ENCODE peak calls at places on chromosomes 12 and 14, in seven cellular contexts. One of them, this sample, is unnamed.

GRCh38 chr12:81092053-81092452 is 14.2 kb downstream of the ACSS3 start:
- DNase-seq in stomach: no peak
- DNase-seq in IMR-90: no peak
- DNase-seq in Peyer's patch: no peak
- DNase-seq in neural progenitor cell: no peak
- DNase-seq in lower lobe of right lung: no peak
- DNase-seq in A549: no peak
- DNase-seq in this sample: no peak

GRCh38 chr14:75705014-75705413 is 44.0 kb downstream of the TTLL5 start:
- DNase-seq in lower lobe of right lung: no peak
- DNase-seq in stomach: no peak
- DNase-seq in IMR-90: peak; percentile 46
- DNase-seq in Peyer's patch: no peak
- DNase-seq in neural progenitor cell: no peak
- DNase-seq in A549: no peak
- DNase-seq in this sample: no peak

GRCh38 chr14:32565256-32565655 is 236.2 kb downstream of the AKAP6 start:
- DNase-seq in IMR-90: no peak
- DNase-seq in Peyer's patch: no peak
- DNase-seq in A549: no peak
- DNase-seq in stomach: no peak
- DNase-seq in neural progenitor cell: no peak
- DNase-seq in lower lobe of right lung: no peak
- DNase-seq in this sample: no peak

GRCh38 chr12:41850046-41850445 is 294.6 kb downstream of the GXYLT1 start:
- DNase-seq in lower lobe of right lung: no peak
- DNase-seq in stomach: no peak
- DNase-seq in Peyer's patch: no peak
- DNase-seq in neural progenitor cell: no peak
- DNase-seq in IMR-90: no peak
- DNase-seq in A549: no peak
- DNase-seq in this sample: no peak

GRCh38 chr14:50479041-50479440 is 53.3 kb downstream of the MAP4K5 start:
- DNase-seq in lower lobe of right lung: no peak
- DNase-seq in stomach: no peak
- DNase-seq in neural progenitor cell: no peak
- DNase-seq in IMR-90: no peak
- DNase-seq in A549: no peak
- DNase-seq in Peyer's patch: no peak
- DNase-seq in this sample: no peak

GRCh38 chr12:51890511-51891171 is 2.7 kb downstream of the ANKRD33 start:
- DNase-seq in lower lobe of right lung: no peak
- DNase-seq in neural progenitor cell: no peak
- DNase-seq in Peyer's patch: no peak
- DNase-seq in stomach: no peak
- DNase-seq in IMR-90: no peak
- DNase-seq in A549: no peak
- DNase-seq in this sample: peak; percentile 56

GRCh38 chr12:52355181-52355580 is 12.1 kb downstream of the KRT85 start:
- DNase-seq in A549: no peak
- DNase-seq in IMR-90: no peak
- DNase-seq in stomach: no peak
- DNase-seq in lower lobe of right lung: no peak
- DNase-seq in Peyer's patch: no peak
- DNase-seq in neural progenitor cell: no peak
- DNase-seq in this sample: no peak

GRCh38 chr12:33988888-33989287 is 33.4 kb upstream of the ALG10 start:
- DNase-seq in stomach: no peak
- DNase-seq in Peyer's patch: no peak
- DNase-seq in neural progenitor cell: peak; percentile 7
- DNase-seq in IMR-90: no peak
- DNase-seq in lower lobe of right lung: no peak
- DNase-seq in A549: no peak
- DNase-seq in this sample: no peak

GRCh38 chr12:124440841-124441381 is 126.5 kb downstream of the NCOR2 start:
- DNase-seq in neural progenitor cell: peak; percentile 31
- DNase-seq in IMR-90: no peak
- DNase-seq in Peyer's patch: no peak
- DNase-seq in stomach: no peak
- DNase-seq in A549: no peak
- DNase-seq in lower lobe of right lung: no peak
- DNase-seq in this sample: no peak

GRCh38 chr12:20220339-20220738 is 148.0 kb upstream of the PDE3A start:
- DNase-seq in A549: peak; percentile 56
- DNase-seq in lower lobe of right lung: no peak
- DNase-seq in neural progenitor cell: peak; percentile 27
- DNase-seq in IMR-90: peak; percentile 34
- DNase-seq in stomach: no peak
- DNase-seq in Peyer's patch: no peak
- DNase-seq in this sample: no peak

GRCh38 chr12:24066865-24067264 is 117.4 kb upstream of the SOX5 start:
- DNase-seq in neural progenitor cell: no peak
- DNase-seq in stomach: no peak
- DNase-seq in lower lobe of right lung: no peak
- DNase-seq in A549: no peak
- DNase-seq in Peyer's patch: no peak
- DNase-seq in IMR-90: peak; percentile 77
- DNase-seq in this sample: no peak

DNA sequence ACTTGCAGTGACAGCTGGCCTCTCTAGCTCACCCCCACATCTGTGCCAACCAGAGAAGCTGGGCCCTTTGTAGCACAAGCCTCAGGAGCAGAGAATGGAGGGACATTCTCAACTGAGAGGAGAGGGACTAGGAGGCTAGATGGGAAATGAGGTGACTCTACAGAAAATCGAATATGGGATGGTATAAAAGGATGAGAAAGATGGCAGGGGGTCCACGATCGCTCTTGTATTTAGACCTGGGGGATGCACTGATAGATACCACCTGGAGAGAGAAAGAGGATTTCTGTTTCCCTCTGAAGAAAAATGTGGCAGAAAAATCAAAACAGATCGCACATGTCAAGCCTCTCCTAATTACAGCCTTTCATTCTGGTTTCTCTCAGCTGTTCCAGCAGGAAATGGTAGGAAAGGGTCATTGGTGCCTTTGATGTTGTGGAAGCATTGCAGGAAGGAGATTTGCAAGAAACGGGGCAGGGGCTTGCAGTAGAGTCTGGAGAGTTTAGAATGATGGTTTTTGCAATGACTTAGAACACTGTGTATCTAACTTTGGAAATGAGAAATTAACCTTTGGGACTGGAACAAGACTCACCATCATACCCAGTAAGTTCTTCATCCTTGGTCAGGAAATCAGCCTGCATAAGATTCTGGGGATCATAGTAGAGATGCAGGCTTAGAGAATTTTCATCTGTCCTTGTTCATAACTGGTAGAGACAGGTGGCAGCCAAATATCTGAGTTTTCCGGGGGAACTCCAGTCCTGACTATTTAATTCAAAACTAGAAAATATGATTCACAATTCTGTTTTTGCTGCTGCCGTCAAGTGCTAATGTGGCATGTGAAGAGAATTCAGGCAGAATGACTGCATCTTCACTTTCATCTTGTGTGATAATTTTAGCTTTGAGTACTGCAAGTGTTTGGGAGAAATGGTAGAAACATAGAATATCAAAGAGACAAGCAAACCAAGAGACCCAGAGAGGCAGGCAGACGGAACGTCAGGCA is 98.8 kb downstream of the DAD1 start:
- DNase-seq in Peyer's patch: no peak
- DNase-seq in IMR-90: no peak
- DNase-seq in A549: no peak
- DNase-seq in neural progenitor cell: no peak
- DNase-seq in lower lobe of right lung: no peak
- DNase-seq in stomach: no peak
- DNase-seq in this sample: no peak
- TF ChIP-seq CTCF in Peyer's patch: no peak
- TF ChIP-seq CTCF in IMR-90: no peak
- TF ChIP-seq CTCF in A549: no peak
- TF ChIP-seq CTCF in neural progenitor cell: no peak
- TF ChIP-seq CTCF in lower lobe of right lung: no peak
- TF ChIP-seq CTCF in stomach: no peak
- TF ChIP-seq CTCF in this sample: no peak

DNA sequence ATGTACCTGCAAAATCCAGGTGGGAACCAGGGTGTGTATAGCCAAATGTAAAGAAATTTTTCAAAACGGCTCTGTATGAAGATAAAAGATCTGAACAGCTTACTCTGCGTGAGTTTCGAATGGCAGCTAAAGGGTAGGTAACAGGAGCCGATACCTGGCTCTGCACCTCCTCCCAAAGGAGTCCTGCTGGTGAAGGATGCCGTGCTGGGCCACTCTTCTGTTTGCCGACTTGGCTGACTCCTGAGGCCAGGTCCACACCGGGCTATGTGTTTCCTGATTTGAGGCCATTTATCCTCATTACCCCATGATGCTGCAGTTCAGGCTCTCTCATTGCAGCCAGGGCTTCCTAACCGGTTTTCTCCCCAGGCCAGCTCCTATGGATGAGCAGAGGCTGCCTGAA is 244.6 kb downstream of the SLC41A2 start:
- DNase-seq in A549: no peak
- DNase-seq in stomach: no peak
- DNase-seq in IMR-90: no peak
- DNase-seq in neural progenitor cell: no peak
- DNase-seq in lower lobe of right lung: no peak
- DNase-seq in Peyer's patch: no peak
- DNase-seq in this sample: no peak
- H3K9me3 ChIP-seq in A549: no peaks in the 10 kb centered on the region
- H3K9me3 ChIP-seq in stomach: no peaks in the 10 kb centered on the region
- H3K9me3 ChIP-seq in IMR-90: no peaks in the 10 kb centered on the region
- H3K9me3 ChIP-seq in neural progenitor cell: no peaks in the 10 kb centered on the region
- H3K9me3 ChIP-seq in lower lobe of right lung: no peaks in the 10 kb centered on the region
- H3K9me3 ChIP-seq in Peyer's patch: no peaks in the 10 kb centered on the region
- H3K9me3 ChIP-seq in this sample: no peaks in the 10 kb centered on the region

GRCh38 chr12:11962795-11963347 is 107.9 kb upstream of the BCL2L14 start:
- DNase-seq in IMR-90: no peak
- DNase-seq in stomach: no peak
- DNase-seq in neural progenitor cell: no peak
- DNase-seq in A549: no peak
- DNase-seq in lower lobe of right lung: no peak
- DNase-seq in Peyer's patch: no peak
- DNase-seq in this sample: no peak
- TF ChIP-seq CTCF in IMR-90: no peak
- TF ChIP-seq CTCF in stomach: no peak
- TF ChIP-seq CTCF in neural progenitor cell: no peak
- TF ChIP-seq CTCF in A549: no peak
- TF ChIP-seq CTCF in lower lobe of right lung: no peak
- TF ChIP-seq CTCF in Peyer's patch: no peak
- TF ChIP-seq CTCF in this sample: no peak

GRCh38 chr14:27387458-27387857 is 789.6 kb upstream of the NOVA1 start:
- DNase-seq in IMR-90: no peak
- DNase-seq in Peyer's patch: no peak
- DNase-seq in A549: no peak
- DNase-seq in stomach: no peak
- DNase-seq in lower lobe of right lung: no peak
- DNase-seq in neural progenitor cell: no peak
- DNase-seq in this sample: no peak
- H3K9me3 ChIP-seq in IMR-90: peaks cover 11% of the 10 kb centered on the region
- H3K9me3 ChIP-seq in Peyer's patch: no peaks in the 10 kb centered on the region
- H3K9me3 ChIP-seq in A549: no peaks in the 10 kb centered on the region
- H3K9me3 ChIP-seq in stomach: no peaks in the 10 kb centered on the region
- H3K9me3 ChIP-seq in lower lobe of right lung: no peaks in the 10 kb centered on the region
- H3K9me3 ChIP-seq in neural progenitor cell: no peaks in the 10 kb centered on the region
- H3K9me3 ChIP-seq in this sample: no peaks in the 10 kb centered on the region

GRCh38 chr12:121579190-121579791 is 1.5 kb downstream of the KDM2B start:
- DNase-seq in stomach: peak; percentile 41
- DNase-seq in A549: no peak
- DNase-seq in IMR-90: no peak
- DNase-seq in neural progenitor cell: peak; percentile 65
- DNase-seq in lower lobe of right lung: peak; percentile 61
- DNase-seq in Peyer's patch: peak; percentile 77
- DNase-seq in this sample: peak; percentile 75

GRCh38 chr12:121580959-121581680 is at the start of gene KDM2B:
- DNase-seq in stomach: peak; percentile 44
- DNase-seq in lower lobe of right lung: no peak
- DNase-seq in A549: no peak
- DNase-seq in IMR-90: peak; percentile 67
- DNase-seq in Peyer's patch: peak; percentile 32
- DNase-seq in neural progenitor cell: peak; percentile 62
- DNase-seq in this sample: peak; percentile 75

GRCh38 chr12:121582583-121583333 is 1.9 kb upstream of the KDM2B start:
- DNase-seq in lower lobe of right lung: no peak
- DNase-seq in neural progenitor cell: peak; percentile 84
- DNase-seq in A549: no peak
- DNase-seq in stomach: no peak
- DNase-seq in IMR-90: no peak
- DNase-seq in Peyer's patch: no peak
- DNase-seq in this sample: no peak

GRCh38 chr12:121579981-121580868 is 598 bp downstream of the KDM2B start:
- DNase-seq in IMR-90: peak; percentile 55
- DNase-seq in stomach: peak; percentile 78
- DNase-seq in A549: peak; percentile 67
- DNase-seq in lower lobe of right lung: peak; percentile 83
- DNase-seq in neural progenitor cell: peak; percentile 92
- DNase-seq in Peyer's patch: peak; percentile 90
- DNase-seq in this sample: peak; percentile 88

GRCh38 chr12:121581681-121582439 is 1.0 kb upstream of the KDM2B start:
- DNase-seq in neural progenitor cell: peak; percentile 47
- DNase-seq in lower lobe of right lung: no peak
- DNase-seq in Peyer's patch: peak; percentile 57
- DNase-seq in A549: no peak
- DNase-seq in stomach: peak; percentile 36
- DNase-seq in IMR-90: peak; percentile 50
- DNase-seq in this sample: no peak
- TF ChIP-seq CTCF in neural progenitor cell: no peak
- TF ChIP-seq CTCF in lower lobe of right lung: no peak
- TF ChIP-seq CTCF in Peyer's patch: no peak
- TF ChIP-seq CTCF in A549: no peak
- TF ChIP-seq CTCF in stomach: no peak
- TF ChIP-seq CTCF in IMR-90: peak; percentile 11
- TF ChIP-seq CTCF in this sample: no peak

DNA sequence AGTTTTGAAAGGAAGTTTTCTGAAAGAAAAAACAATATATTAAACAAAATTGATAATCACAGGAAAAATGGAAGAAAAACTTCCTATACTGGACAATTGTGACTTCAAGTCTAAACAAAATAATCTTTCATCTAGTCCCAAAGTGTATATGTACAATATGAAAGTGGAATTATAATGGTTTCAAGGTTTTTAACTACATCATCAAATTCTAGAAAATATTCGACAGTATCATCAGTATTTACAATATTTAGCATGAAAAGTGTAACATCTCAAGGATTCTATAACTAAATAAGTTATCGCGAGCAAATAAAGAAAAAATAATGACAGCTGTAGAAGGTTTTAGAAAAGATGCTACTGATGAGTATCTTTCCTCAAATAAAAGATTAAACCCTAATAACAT is 310.9 kb upstream of the LRFN5 start:
- DNase-seq in Peyer's patch: no peak
- DNase-seq in neural progenitor cell: no peak
- DNase-seq in A549: no peak
- DNase-seq in IMR-90: no peak
- DNase-seq in lower lobe of right lung: no peak
- DNase-seq in stomach: no peak
- DNase-seq in this sample: no peak
- H3K9me3 ChIP-seq in Peyer's patch: no peaks in the 10 kb centered on the region
- H3K9me3 ChIP-seq in neural progenitor cell: no peaks in the 10 kb centered on the region
- H3K9me3 ChIP-seq in A549: no peaks in the 10 kb centered on the region
- H3K9me3 ChIP-seq in IMR-90: no peaks in the 10 kb centered on the region
- H3K9me3 ChIP-seq in lower lobe of right lung: no peaks in the 10 kb centered on the region
- H3K9me3 ChIP-seq in stomach: no peaks in the 10 kb centered on the region
- H3K9me3 ChIP-seq in this sample: no peaks in the 10 kb centered on the region

This sample was measured in sigmoid colon.